ENCODE peak calls at places on chromosome 7, in ten cellular contexts. T, M, A, B, Q, C, E, G, N and Z are unnamed samples.

GRCh38 chr7:43618073-43618472 is 35.2 kb downstream of the STK17A start:
- DNase-seq in B (no peak), G (no peak), E (no peak), M (no peak), C (no peak), A (no peak), T (no peak), Q (peak; percentile 48), N (no peak), Z (no peak)

GRCh38 chr7:157467496-157468212 is 130.8 kb downstream of the DNAJB6 start:
- DNase-seq in C (no peak), N (no peak), Q (peak; percentile 72), E (peak; percentile 62), T (no peak), B (no peak), M (no peak), G (no peak), A (no peak), Z (peak; percentile 27)

GRCh38 chr7:106452031-106452851 is 167.5 kb upstream of the NAMPT start:
- DNase-seq in Q (no peak), N (no peak), G (no peak), A (no peak), C (no peak), E (no peak), B (no peak), M (no peak), T (no peak), Z (no peak)

GRCh38 chr7:142690554-142691182 is 58.6 kb upstream of the PRSS1 start:
- DNase-seq in T (no peak), B (no peak), A (no peak), C (no peak), E (no peak), G (no peak), M (no peak), N (no peak), Q (no peak), Z (no peak)

GRCh38 chr7:134742688-134743350 is 36.6 kb upstream of the CALD1 start:
- DNase-seq in C (peak; percentile 46), N (no peak), B (no peak), M (no peak), E (no peak), Q (no peak), G (no peak), A (no peak), T (no peak), Z (no peak)

GRCh38 chr7:61111-61510 is 131.3 kb upstream of the FAM20C start:
- DNase-seq in T (no peak), N (no peak), B (no peak), Q (no peak), E (no peak), M (no peak), C (no peak), A (no peak), G (no peak), Z (no peak)

GRCh38 chr7:111029574-111030357 is 61.2 kb upstream of the LRRN3 start:
- DNase-seq in N (no peak), Q (no peak), B (no peak), E (no peak), M (peak; percentile 11), T (peak; percentile 33), A (no peak), C (peak; percentile 45), G (no peak), Z (no peak)

GRCh38 chr7:98429799-98430198 is 28.9 kb upstream of the BAIAP2L1 start:
- DNase-seq in Q (no peak), A (no peak), E (no peak), M (no peak), T (no peak), N (no peak), C (no peak), G (no peak), B (no peak), Z (no peak)

GRCh38 chr7:114930829-114931655 is 9.1 kb downstream of the MDFIC start:
- DNase-seq in G (no peak), A (no peak), B (no peak), Q (no peak), E (no peak), N (no peak), T (no peak), C (peak; percentile 81), M (no peak), Z (no peak)

GRCh38 chr7:83469491-83469890 is 179.4 kb downstream of the SEMA3E start:
- DNase-seq in G (no peak), B (no peak), N (no peak), T (no peak), M (no peak), E (no peak), A (no peak), Q (no peak), C (no peak), Z (no peak)

GRCh38 chr7:13990319-13990983 is 985 bp upstream of the ETV1 start:
- DNase-seq in B (peak; percentile 78), A (peak; percentile 93), T (peak; percentile 62), N (no peak), M (peak; percentile 38), E (peak; percentile 66), Q (peak; percentile 41), G (no peak), C (peak; percentile 63), Z (peak; percentile 94)

GRCh38 chr7:2675256-2675764 is 12.7 kb upstream of the AMZ1 start:
- DNase-seq in B (no peak), C (no peak), T (no peak), M (no peak), G (no peak), E (no peak), Q (no peak), A (no peak), N (no peak), Z (no peak)

GRCh38 chr7:108226723-108227359 is 96.7 kb upstream of the LAMB4 start:
- DNase-seq in N (no peak), A (no peak), T (no peak), B (no peak), M (no peak), C (no peak), Q (no peak), E (no peak), G (no peak), Z (no peak)

GRCh38 chr7:107049971-107050532 is 5.5 kb downstream of the PRKAR2B start:
- DNase-seq in T (no peak), E (no peak), M (no peak), B (no peak), N (no peak), A (no peak), Q (no peak), G (no peak), C (no peak), Z (no peak)

GRCh38 chr7:47785923-47786556 is 162.2 kb downstream of the PKD1L1 start:
- DNase-seq in N (no peak), A (no peak), C (no peak), B (no peak), T (no peak), G (no peak), Q (no peak), E (no peak), M (no peak), Z (no peak)

GRCh38 chr7:149444260-149444659 is 16.6 kb downstream of the ZNF777 start:
- DNase-seq in E (no peak), B (no peak), G (no peak), A (no peak), C (no peak), N (no peak), Q (no peak), M (no peak), T (no peak), Z (no peak)